ENCODE peak calls at places on chromosomes 13 and 19, in four cellular contexts. V, J, Z and E are unnamed samples.

GRCh38 chr13:30142502-30143211 is 164.7 kb downstream of the KATNAL1 start:
- DNase-seq in J (no peak), Z (peak; percentile 95), V (no peak), E (no peak)

GRCh38 chr19:44749318-44749717 is 810 bp downstream of the BCL3 start:
- DNase-seq in J (no peak), Z (no peak), V (no peak), E (no peak)

GRCh38 chr13:97387487-97388353 is 46.2 kb upstream of the RAP2A start:
- DNase-seq in J (no peak), Z (no peak), V (no peak), E (no peak)

GRCh38 chr13:52361225-52361624 is 44.7 kb downstream of the THSD1 start:
- DNase-seq in Z (peak; percentile 31), J (no peak), V (no peak), E (no peak)

GRCh38 chr13:38002596-38002995 is 133.0 kb upstream of the TRPC4 start:
- DNase-seq in J (no peak), Z (no peak), V (no peak), E (peak; percentile 34)

GRCh38 chr19:50486823-50487515 is 10.3 kb upstream of the GARIN5A start:
- DNase-seq in J (peak; percentile 53), V (peak; percentile 74), Z (peak; percentile 70), E (no peak)

GRCh38 chr19:41420101-41420880 is 6.9 kb downstream of the B3GNT8 start:
- DNase-seq in V (no peak), J (no peak), Z (no peak), E (no peak)

GRCh38 chr19:50659318-50660082 is 10.3 kb downstream of the C19orf81 start:
- DNase-seq in J (no peak), Z (no peak), V (no peak), E (no peak)

GRCh38 chr19:56142087-56142787 is 1.1 kb downstream of the ZNF444 start:
- DNase-seq in J (no peak), Z (no peak), V (no peak), E (no peak)

GRCh38 chr19:18053571-18054219 is 33.0 kb downstream of the IL12RB1 start:
- DNase-seq in V (no peak), J (no peak), Z (no peak), E (no peak)

GRCh38 chr13:35475960-35476943 is at the start of gene MAB21L1:
- DNase-seq in V (no peak), J (peak; percentile 19), Z (no peak), E (no peak)

GRCh38 chr13:94057618-94058017 is 421.9 kb downstream of the DCT start:
- DNase-seq in Z (no peak), J (no peak), V (no peak), E (no peak)

GRCh38 chr13:26584713-26585112 is 27.2 kb downstream of the WASF3 start:
- DNase-seq in Z (peak; percentile 54), J (no peak), V (no peak), E (no peak)

GRCh38 chr13:73449258-73449657 is 390.5 kb downstream of the KLF5 start:
- DNase-seq in V (no peak), J (no peak), Z (no peak), E (no peak)

GRCh38 chr19:46760363-46760762 is 14.1 kb upstream of the STRN4 start:
- DNase-seq in Z (no peak), J (no peak), V (no peak), E (no peak)

GRCh38 chr19:17405250-17406038 is at the start of gene BST2:
- DNase-seq in Z (peak; percentile 37), V (no peak), J (peak; percentile 27), E (no peak)

GRCh38 chr13:112837371-112838037 is 131.5 kb upstream of the MCF2L start:
- DNase-seq in V (no peak), J (no peak), Z (no peak), E (no peak)

GRCh38 chr19:45630463-45630862 is 8.7 kb downstream of the EML2 start:
- DNase-seq in J (no peak), V (no peak), Z (peak; percentile 96), E (peak; percentile 62)

GRCh38 chr13:51958217-51958547 is 53.1 kb downstream of the ATP7B start:
- DNase-seq in V (no peak), Z (no peak), J (no peak), E (no peak)

GRCh38 chr19:7547153-7547552 is 11.6 kb downstream of the PNPLA6 start:
- DNase-seq in Z (no peak), J (no peak), V (no peak), E (no peak)

GRCh38 chr19:802497-802887 is 5.2 kb downstream of the PTBP1 start:
- DNase-seq in J (no peak), Z (no peak), V (no peak), E (no peak)

GRCh38 chr19:35266904-35267817 is 1.6 kb upstream of the USF2 start:
- DNase-seq in Z (no peak), V (peak; percentile 29), J (no peak), E (peak; percentile 20)

GRCh38 chr13:30895773-30896172 is 10.3 kb upstream of the MEDAG start:
- DNase-seq in J (no peak), Z (peak; percentile 56), V (no peak), E (no peak)

GRCh38 chr19:18289471-18290066 is 8.1 kb upstream of the JUND start:
- DNase-seq in J (no peak), V (no peak), Z (no peak), E (no peak)

GRCh38 chr19:281992-282391 is 9.2 kb downstream of the PLPP2 start:
- DNase-seq in Z (no peak), J (no peak), V (no peak), E (no peak)

GRCh38 chr13:51328488-51328887 is 11.0 kb upstream of the SERPINE3 start:
- DNase-seq in Z (no peak), J (no peak), V (no peak), E (no peak)

GRCh38 chr19:42140125-42140754 is 8.0 kb upstream of the POU2F2 start:
- DNase-seq in V (no peak), J (no peak), Z (peak; percentile 56), E (peak; percentile 36)

GRCh38 chr19:49889687-49890348 is 6.9 kb downstream of the IL4I1 start:
- DNase-seq in Z (no peak), V (peak; percentile 77), J (peak; percentile 75), E (peak; percentile 53)